ENCODE peak calls at places on chromosomes 4 and X, in five cellular contexts. Q, C, K, A and F are unnamed samples.

GRCh38 chrX:108199041-108199440 is 107.5 kb downstream of the ATG4A start:
- DNase-seq in Q (no peak), C (no peak), K (no peak), A (no peak), F (peak; percentile 5)

GRCh38 chrX:38379088-38379487 is 26.7 kb downstream of the OTC start:
- DNase-seq in Q (no peak), C (no peak), K (no peak), A (no peak), F (peak; percentile 11)

GRCh38 chrX:88584283-88584682 is 162.7 kb upstream of the CPXCR1 start:
- DNase-seq in Q (no peak), C (no peak), K (no peak), A (no peak), F (no peak)

GRCh38 chr4:73446336-73446938 is 10.4 kb downstream of the AFP start:
- DNase-seq in Q (peak; percentile 67), C (peak; percentile 72), K (peak; percentile 81), A (peak; percentile 40), F (peak; percentile 77)

GRCh38 chr4:24594887-24595286 is 10.5 kb upstream of the DHX15 start:
- DNase-seq in Q (no peak), C (peak; percentile 32), K (no peak), A (no peak), F (no peak)

GRCh38 chrX:72540318-72540717 is 32.3 kb downstream of the HDAC8 start:
- DNase-seq in Q (peak; percentile 3), C (peak; percentile 8), K (peak; percentile 39), A (peak; percentile 30), F (peak; percentile 41)

GRCh38 chrX:148310402-148311200 is 189.8 kb upstream of the AFF2 start:
- DNase-seq in Q (no peak), C (no peak), K (no peak), A (no peak), F (no peak)

GRCh38 chrX:31228415-31228832 is 156.6 kb upstream of the FTHL17 start:
- DNase-seq in Q (no peak), C (peak; percentile 42), K (no peak), A (no peak), F (peak; percentile 84)

GRCh38 chr4:73103799-73104503 is 34.4 kb upstream of the COX18 start:
- DNase-seq in Q (peak; percentile 78), C (peak; percentile 38), K (no peak), A (no peak), F (no peak)

GRCh38 chrX:93673869-93674271 is at the start of gene FAM133A:
- DNase-seq in Q (no peak), C (peak; percentile 63), K (no peak), A (no peak), F (peak; percentile 76)

GRCh38 chr4:107931775-107932321 is 499 bp downstream of the CYP2U1 start:
- DNase-seq in Q (no peak), C (peak; percentile 6), K (peak; percentile 22), A (no peak), F (no peak)

GRCh38 chrX:85765651-85766050 is 281.7 kb downstream of the CHM start:
- DNase-seq in Q (no peak), C (no peak), K (no peak), A (no peak), F (no peak)

GRCh38 chr4:169179609-169180526 is 90.9 kb downstream of the SH3RF1 start:
- DNase-seq in Q (no peak), C (peak; percentile 17), K (no peak), A (peak; percentile 13), F (peak; percentile 48)

GRCh38 chrX:150371877-150372276 is 8.8 kb downstream of the MAMLD1 start:
- DNase-seq in Q (no peak), C (no peak), K (no peak), A (no peak), F (no peak)

GRCh38 chr4:86048426-86048825 is 311.4 kb downstream of the MAPK10 start:
- DNase-seq in Q (no peak), C (no peak), K (no peak), A (no peak), F (peak; percentile 88)

GRCh38 chr4:92599044-92599443 is 295.3 kb downstream of the GRID2 start:
- DNase-seq in Q (no peak), C (no peak), K (no peak), A (no peak), F (no peak)

GRCh38 chrX:21972721-21973120 is 32.2 kb downstream of the SMS start:
- DNase-seq in Q (no peak), C (no peak), K (peak; percentile 27), A (peak; percentile 32), F (peak; percentile 79)

GRCh38 chr4:22237155-22237751 is 278.6 kb downstream of the ADGRA3 start:
- DNase-seq in Q (peak; percentile 8), C (peak; percentile 69), K (peak; percentile 91), A (no peak), F (peak; percentile 12)

GRCh38 chr4:141155586-141155985 is 22.3 kb upstream of the RNF150 start:
- DNase-seq in Q (no peak), C (no peak), K (no peak), A (no peak), F (peak; percentile 10)

GRCh38 chr4:153020460-153020859 is 84.3 kb downstream of the FHDC1 start:
- DNase-seq in Q (no peak), C (no peak), K (no peak), A (no peak), F (no peak)

GRCh38 chr4:794911-795725 is 30.8 kb downstream of the CPLX1 start:
- DNase-seq in Q (no peak), C (no peak), K (peak; percentile 62), A (no peak), F (peak; percentile 19)
- H3K4me2 ChIP-seq in Q (no peak overlapping the region), C (peak overlapping the region; percentile 83), K (peak overlapping the region; percentile 82), A (no peak overlapping the region), F (no peak overlapping the region)

GRCh38 chr4:62927574-62927973 is 1481.7 kb downstream of the TECRL start:
- DNase-seq in Q (no peak), C (no peak), K (no peak), A (no peak), F (no peak)
- H2AFZ ChIP-seq in Q (no peak overlapping the region), C (no peak overlapping the region), K (no peak overlapping the region), A (no peak overlapping the region), F (no peak overlapping the region)

GRCh38 chr4:147740176-147740575 is 8.3 kb downstream of the ARHGAP10 start:
- DNase-seq in Q (no peak), C (no peak), K (no peak), A (no peak), F (no peak)
- H3K4me2 ChIP-seq in Q (no peak overlapping the region), C (no peak overlapping the region), K (no peak overlapping the region), A (no peak overlapping the region), F (no peak overlapping the region)

GRCh38 chr4:117085185-117085701 is at the start of gene TRAM1L1:
- DNase-seq in Q (peak; percentile 56), C (peak; percentile 90), K (peak; percentile 90), A (peak; percentile 65), F (peak; percentile 77)
- H2AFZ ChIP-seq in Q (no peak within 1 kb of the TSS), C (peak within 1 kb of the TSS; percentile 91), K (peak within 1 kb of the TSS; percentile 98), A (peak within 1 kb of the TSS; percentile 99), F (peak within 1 kb of the TSS; percentile 97)

GRCh38 chr4:65242156-65242846 is 428.0 kb downstream of the EPHA5 start:
- DNase-seq in Q (no peak), C (no peak), K (no peak), A (no peak), F (no peak)
- H3K4me2 ChIP-seq in Q (peak overlapping the region; percentile 77), C (no peak overlapping the region), K (no peak overlapping the region), A (no peak overlapping the region), F (no peak overlapping the region)

DNA sequence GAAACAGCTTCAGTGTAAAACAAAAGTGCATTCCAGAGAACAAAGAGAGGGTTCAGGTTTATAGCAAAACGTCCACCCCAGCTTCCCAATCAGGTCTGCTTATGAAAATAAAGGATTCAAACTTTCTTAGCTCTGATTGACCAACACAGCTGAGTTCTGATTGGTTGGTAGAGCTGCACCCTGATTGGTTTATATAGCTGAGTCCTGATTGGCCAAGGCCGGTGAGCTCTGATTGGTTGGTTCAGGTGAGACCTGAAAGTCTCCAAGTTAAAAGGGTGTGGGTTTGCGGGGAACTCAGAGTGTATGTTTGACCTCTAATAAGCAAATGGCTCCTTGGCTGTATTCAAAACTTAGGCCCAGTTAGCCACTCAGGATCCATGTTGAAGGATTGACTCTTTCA is 20.9 kb downstream of the CLRN2 start:
- DNase-seq in Q (peak; percentile 45), C (no peak), K (no peak), A (no peak), F (no peak)
- H2AFZ ChIP-seq in Q (peak overlapping the region; percentile 79), C (no peak overlapping the region), K (peak overlapping the region; percentile 85), A (no peak overlapping the region), F (no peak overlapping the region)

DNA sequence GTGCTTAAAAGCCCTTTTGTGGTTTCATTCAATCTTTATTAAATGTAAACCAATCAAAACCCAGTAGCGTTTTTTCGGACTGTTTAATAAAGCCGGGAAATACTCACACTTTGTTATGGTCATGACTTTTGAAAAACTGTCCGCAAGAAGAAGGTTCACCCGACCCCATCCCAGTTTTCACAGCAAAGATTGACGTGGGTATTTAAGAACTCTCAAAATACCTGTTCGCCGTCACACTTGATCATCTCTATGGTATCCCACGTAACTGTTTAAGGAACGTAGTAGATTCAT is 20.9 kb downstream of the ETDB start:
- DNase-seq in Q (no peak), C (no peak), K (no peak), A (no peak), F (no peak)
- H3K4me2 ChIP-seq in Q (no peak overlapping the region), C (no peak overlapping the region), K (peak overlapping the region; percentile 76), A (no peak overlapping the region), F (no peak overlapping the region)

DNA sequence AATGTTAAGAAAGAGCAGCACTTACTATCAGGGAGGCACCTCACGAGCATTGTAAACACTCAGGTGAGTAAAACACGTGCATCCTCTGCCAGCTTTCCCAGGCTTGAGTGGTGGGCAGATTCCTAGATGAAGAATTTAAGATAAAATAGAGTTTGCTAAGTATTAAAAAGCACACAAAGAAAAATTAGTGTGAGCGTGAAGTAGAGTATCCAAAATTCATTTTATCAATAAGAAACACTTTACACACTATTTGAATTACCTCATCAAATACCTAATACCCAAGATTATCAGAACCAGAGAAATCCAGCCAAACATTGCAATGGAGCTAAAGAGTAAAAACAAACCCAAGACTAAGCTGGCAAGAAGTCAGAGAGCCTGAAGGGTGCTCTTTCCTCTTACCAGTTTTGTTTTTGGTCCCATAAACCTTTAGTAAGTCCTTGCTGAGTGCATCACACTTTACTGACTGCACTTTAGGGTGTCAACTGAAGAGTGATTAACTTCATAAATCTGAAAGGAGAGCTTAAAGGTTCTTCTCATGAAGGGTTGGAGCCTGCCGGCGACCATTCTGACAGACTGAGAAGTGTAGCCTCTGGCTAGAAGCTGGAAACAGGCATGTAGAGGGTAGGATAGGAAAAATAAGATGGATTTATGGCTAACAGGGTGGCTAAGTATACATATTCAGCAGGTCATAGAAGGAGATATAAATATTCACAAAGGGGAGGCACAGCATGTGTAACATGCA is 151.1 kb downstream of the SLC7A11 start:
- DNase-seq in Q (no peak), C (no peak), K (no peak), A (no peak), F (no peak)
- H2AFZ ChIP-seq in Q (no peak overlapping the region), C (peak overlapping the region; percentile 8), K (peak overlapping the region; percentile 78), A (peak overlapping the region; percentile 46), F (peak overlapping the region; percentile 72)

DNA sequence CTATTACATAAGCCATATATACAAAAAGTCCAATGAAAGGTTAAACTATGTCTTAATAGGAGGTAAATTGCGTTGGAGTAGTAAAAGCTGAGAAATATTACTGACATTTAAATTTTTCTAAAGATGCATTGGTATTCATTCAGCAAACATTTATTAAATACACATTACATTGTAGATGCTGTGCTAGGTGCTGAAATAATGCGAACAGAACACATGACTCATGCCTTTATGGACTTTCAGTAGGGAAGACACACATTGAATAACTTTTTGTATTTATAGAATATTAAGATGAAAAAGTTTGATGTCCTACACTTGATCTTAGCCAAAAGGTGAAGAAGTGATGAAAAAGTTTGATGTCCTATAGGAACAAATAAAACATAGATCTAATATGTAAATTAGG is 871.1 kb upstream of the SLIT2 start:
- DNase-seq in Q (no peak), C (no peak), K (no peak), A (no peak), F (peak; percentile 50)
- H3K4me2 ChIP-seq in Q (no peak overlapping the region), C (no peak overlapping the region), K (no peak overlapping the region), A (no peak overlapping the region), F (peak overlapping the region; percentile 44)